ENCODE peak calls at places on chromosome 21, in nine cellular contexts. One of them, this sample, is unnamed.

GRCh38 chr21:39452965-39453332 is 1.2 kb downstream of the SH3BGR start:
- DNase-seq in glutamatergic neuron: no peak
- DNase-seq in SK-N-SH: no peak
- DNase-seq in fibroblast of lung: no peak
- DNase-seq in neural crest cell: no peak
- DNase-seq in AG04450: no peak
- DNase-seq in right atrium auricular region: no peak
- DNase-seq in psoas muscle: no peak
- DNase-seq in A673: no peak
- DNase-seq in this sample: no peak

GRCh38 chr21:34205811-34206635 is 132.6 kb downstream of the MRPS6 start:
- DNase-seq in glutamatergic neuron: no peak
- DNase-seq in SK-N-SH: no peak
- DNase-seq in fibroblast of lung: no peak
- DNase-seq in neural crest cell: no peak
- DNase-seq in AG04450: no peak
- DNase-seq in right atrium auricular region: no peak
- DNase-seq in psoas muscle: no peak
- DNase-seq in A673: peak; percentile 57
- DNase-seq in this sample: no peak

GRCh38 chr21:35273331-35273730 is 224.2 kb upstream of the RUNX1 start:
- DNase-seq in glutamatergic neuron: no peak
- DNase-seq in SK-N-SH: no peak
- DNase-seq in fibroblast of lung: no peak
- DNase-seq in neural crest cell: no peak
- DNase-seq in AG04450: no peak
- DNase-seq in right atrium auricular region: no peak
- DNase-seq in psoas muscle: no peak
- DNase-seq in A673: no peak
- DNase-seq in this sample: no peak

GRCh38 chr21:37784591-37785318 is 131.5 kb downstream of the KCNJ6 start:
- DNase-seq in glutamatergic neuron: no peak
- DNase-seq in SK-N-SH: no peak
- DNase-seq in fibroblast of lung: no peak
- DNase-seq in neural crest cell: no peak
- DNase-seq in AG04450: no peak
- DNase-seq in right atrium auricular region: no peak
- DNase-seq in psoas muscle: no peak
- DNase-seq in A673: no peak
- DNase-seq in this sample: no peak

GRCh38 chr21:14683021-14683420 is 136.9 kb upstream of the SAMSN1 start:
- DNase-seq in glutamatergic neuron: no peak
- DNase-seq in SK-N-SH: no peak
- DNase-seq in fibroblast of lung: no peak
- DNase-seq in neural crest cell: no peak
- DNase-seq in AG04450: no peak
- DNase-seq in right atrium auricular region: no peak
- DNase-seq in psoas muscle: no peak
- DNase-seq in A673: no peak
- DNase-seq in this sample: no peak

GRCh38 chr21:43267391-43268085 is 98.7 kb downstream of the CRYAA start:
- DNase-seq in glutamatergic neuron: no peak
- DNase-seq in SK-N-SH: no peak
- DNase-seq in fibroblast of lung: no peak
- DNase-seq in neural crest cell: no peak
- DNase-seq in AG04450: no peak
- DNase-seq in right atrium auricular region: no peak
- DNase-seq in psoas muscle: peak; percentile 3
- DNase-seq in A673: no peak
- DNase-seq in this sample: no peak

GRCh38 chr21:22297575-22297974 is 1299.4 kb downstream of the NCAM2 start:
- DNase-seq in glutamatergic neuron: no peak
- DNase-seq in SK-N-SH: no peak
- DNase-seq in fibroblast of lung: no peak
- DNase-seq in neural crest cell: no peak
- DNase-seq in AG04450: no peak
- DNase-seq in right atrium auricular region: no peak
- DNase-seq in psoas muscle: no peak
- DNase-seq in A673: no peak
- DNase-seq in this sample: no peak

GRCh38 chr21:36199021-36199420 is 42.4 kb downstream of the DOP1B start:
- DNase-seq in glutamatergic neuron: no peak
- DNase-seq in SK-N-SH: no peak
- DNase-seq in fibroblast of lung: no peak
- DNase-seq in neural crest cell: no peak
- DNase-seq in AG04450: no peak
- DNase-seq in right atrium auricular region: no peak
- DNase-seq in psoas muscle: no peak
- DNase-seq in A673: no peak
- DNase-seq in this sample: no peak

GRCh38 chr21:43574741-43575465 is 84.4 kb downstream of the HSF2BP start:
- DNase-seq in glutamatergic neuron: no peak
- DNase-seq in SK-N-SH: no peak
- DNase-seq in fibroblast of lung: no peak
- DNase-seq in neural crest cell: no peak
- DNase-seq in AG04450: no peak
- DNase-seq in right atrium auricular region: no peak
- DNase-seq in psoas muscle: peak; percentile 38
- DNase-seq in A673: peak; percentile 17
- DNase-seq in this sample: no peak

GRCh38 chr21:19011448-19011847 is 607.9 kb upstream of the TMPRSS15 start:
- DNase-seq in glutamatergic neuron: no peak
- DNase-seq in SK-N-SH: no peak
- DNase-seq in fibroblast of lung: no peak
- DNase-seq in neural crest cell: no peak
- DNase-seq in AG04450: no peak
- DNase-seq in right atrium auricular region: no peak
- DNase-seq in psoas muscle: no peak
- DNase-seq in A673: no peak
- DNase-seq in this sample: no peak

GRCh38 chr21:39444406-39445145 is 1.0 kb downstream of the LCA5L start:
- DNase-seq in glutamatergic neuron: no peak
- DNase-seq in SK-N-SH: peak; percentile 59
- DNase-seq in fibroblast of lung: peak; percentile 85
- DNase-seq in neural crest cell: no peak
- DNase-seq in AG04450: no peak
- DNase-seq in right atrium auricular region: no peak
- DNase-seq in psoas muscle: no peak
- DNase-seq in A673: peak; percentile 17
- DNase-seq in this sample: no peak

GRCh38 chr21:39434950-39435349 is 10.6 kb downstream of the LCA5L start:
- DNase-seq in glutamatergic neuron: no peak
- DNase-seq in SK-N-SH: no peak
- DNase-seq in fibroblast of lung: no peak
- DNase-seq in neural crest cell: no peak
- DNase-seq in AG04450: no peak
- DNase-seq in right atrium auricular region: no peak
- DNase-seq in psoas muscle: no peak
- DNase-seq in A673: no peak
- DNase-seq in this sample: no peak

DNA sequence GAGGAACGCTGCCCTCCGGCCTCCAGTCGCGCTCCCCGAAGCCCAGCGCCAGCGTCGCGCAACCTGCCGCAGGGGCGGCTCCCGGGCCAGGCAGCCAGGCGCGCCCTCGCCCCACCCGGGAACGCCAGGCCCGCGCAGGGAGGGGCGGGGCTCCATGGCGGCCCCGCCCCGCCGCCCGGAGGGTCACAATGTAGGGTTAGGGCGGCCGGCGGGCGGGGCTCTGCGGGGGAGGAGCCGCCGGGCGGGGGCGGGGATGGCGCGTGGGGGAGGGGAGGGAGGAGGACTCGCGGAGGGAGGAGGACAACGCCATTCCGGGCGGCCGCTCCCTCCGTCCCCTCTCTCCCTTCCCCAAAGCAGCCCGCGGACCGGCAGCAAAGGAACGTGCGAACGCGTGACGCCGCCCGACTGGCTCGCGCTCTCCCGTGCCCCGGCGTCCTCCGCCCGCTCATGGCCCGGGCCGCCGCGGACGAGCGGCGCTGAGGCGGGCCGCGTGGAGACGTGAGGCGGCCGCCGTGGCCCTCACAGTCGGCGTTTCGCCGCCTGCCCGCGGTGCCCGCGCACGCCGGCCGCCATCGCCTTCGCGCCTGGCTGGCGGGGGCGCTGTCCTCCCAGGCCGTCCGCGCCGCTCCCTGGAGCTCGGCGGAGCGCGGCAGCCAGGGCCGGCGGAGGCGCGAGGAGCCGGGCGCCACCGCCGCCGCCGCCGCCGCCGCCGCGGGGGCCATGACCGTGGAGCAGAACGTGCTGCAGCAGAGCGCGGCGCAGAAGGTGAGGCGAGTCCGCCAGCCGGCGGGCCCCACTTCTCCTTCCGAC is at the start of gene USP25:
- DNase-seq in glutamatergic neuron: peak; percentile 87
- DNase-seq in SK-N-SH: peak; percentile 96
- DNase-seq in fibroblast of lung: peak; percentile 67
- DNase-seq in neural crest cell: peak; percentile 74
- DNase-seq in AG04450: no peak
- DNase-seq in right atrium auricular region: peak; percentile 89
- DNase-seq in psoas muscle: peak; percentile 93
- DNase-seq in A673: peak; percentile 86
- DNase-seq in this sample: peak; percentile 67
- TF ChIP-seq CTCF in glutamatergic neuron: no peak
- TF ChIP-seq CTCF in SK-N-SH: no peak
- TF ChIP-seq CTCF in fibroblast of lung: no peak
- TF ChIP-seq CTCF in neural crest cell: peak; percentile 31
- TF ChIP-seq CTCF in AG04450: no peak
- TF ChIP-seq CTCF in right atrium auricular region: peak; percentile 12
- TF ChIP-seq CTCF in psoas muscle: peak; percentile 28
- TF ChIP-seq CTCF in A673: no peak
- TF ChIP-seq CTCF in this sample: no peak

DNA sequence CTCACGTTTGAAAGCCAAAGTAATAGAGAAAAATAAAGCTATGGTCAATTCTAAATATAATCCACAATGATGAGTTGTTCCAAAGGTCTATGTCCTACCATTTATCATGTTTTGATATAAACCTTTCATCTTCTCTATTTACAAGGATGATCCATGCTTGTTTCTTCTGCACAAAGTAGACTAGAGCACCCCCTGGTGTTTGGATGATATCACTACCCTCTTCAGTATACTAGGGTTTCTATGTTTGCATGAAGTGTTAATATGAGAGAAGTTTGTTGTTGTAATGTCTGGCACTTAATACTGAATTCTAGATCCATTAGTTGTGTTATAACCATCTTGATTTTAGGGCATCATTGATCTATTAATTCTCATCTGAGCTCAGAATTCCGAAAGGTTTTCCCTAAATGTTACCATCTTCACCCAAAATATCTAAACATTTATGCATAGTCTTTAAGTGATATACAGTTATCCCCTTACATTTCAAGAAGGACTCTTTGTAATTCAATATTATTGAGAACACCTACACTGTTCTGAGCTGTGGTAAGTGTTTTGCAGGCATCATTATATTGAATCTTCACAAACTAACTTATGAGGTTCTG is 21.1 kb downstream of the CLDN8 start:
- DNase-seq in glutamatergic neuron: no peak
- DNase-seq in SK-N-SH: peak; percentile 18
- DNase-seq in fibroblast of lung: no peak
- DNase-seq in neural crest cell: peak; percentile 27
- DNase-seq in AG04450: no peak
- DNase-seq in right atrium auricular region: no peak
- DNase-seq in psoas muscle: no peak
- DNase-seq in A673: peak; percentile 75
- DNase-seq in this sample: no peak
- TF ChIP-seq CTCF in glutamatergic neuron: peak; percentile 85
- TF ChIP-seq CTCF in SK-N-SH: peak; percentile 76
- TF ChIP-seq CTCF in fibroblast of lung: no peak
- TF ChIP-seq CTCF in neural crest cell: peak; percentile 81
- TF ChIP-seq CTCF in AG04450: peak; percentile 4
- TF ChIP-seq CTCF in right atrium auricular region: no peak
- TF ChIP-seq CTCF in psoas muscle: peak; percentile 7
- TF ChIP-seq CTCF in A673: peak; percentile 79
- TF ChIP-seq CTCF in this sample: no peak

GRCh38 chr21:42009018-42009830 is 936 bp downstream of the ZBTB21 start:
- DNase-seq in glutamatergic neuron: peak; percentile 61
- DNase-seq in SK-N-SH: peak; percentile 69
- DNase-seq in fibroblast of lung: peak; percentile 65
- DNase-seq in neural crest cell: peak; percentile 28
- DNase-seq in AG04450: no peak
- DNase-seq in right atrium auricular region: no peak
- DNase-seq in psoas muscle: peak; percentile 64
- DNase-seq in A673: peak; percentile 40
- DNase-seq in this sample: peak; percentile 58
- TF ChIP-seq CTCF in glutamatergic neuron: no peak
- TF ChIP-seq CTCF in SK-N-SH: peak; percentile 40
- TF ChIP-seq CTCF in fibroblast of lung: peak; percentile 18
- TF ChIP-seq CTCF in neural crest cell: peak; percentile 51
- TF ChIP-seq CTCF in AG04450: peak; percentile 27
- TF ChIP-seq CTCF in right atrium auricular region: peak; percentile 19
- TF ChIP-seq CTCF in psoas muscle: peak; percentile 29
- TF ChIP-seq CTCF in A673: peak; percentile 17
- TF ChIP-seq CTCF in this sample: no peak

GRCh38 chr21:45126085-45126687 is 51.8 kb downstream of the ADARB1 start:
- DNase-seq in glutamatergic neuron: peak; percentile 24
- DNase-seq in SK-N-SH: no peak
- DNase-seq in fibroblast of lung: no peak
- DNase-seq in neural crest cell: no peak
- DNase-seq in AG04450: no peak
- DNase-seq in right atrium auricular region: no peak
- DNase-seq in psoas muscle: no peak
- DNase-seq in A673: no peak
- DNase-seq in this sample: no peak
- TF ChIP-seq CTCF in glutamatergic neuron: no peak
- TF ChIP-seq CTCF in SK-N-SH: no peak
- TF ChIP-seq CTCF in fibroblast of lung: no peak
- TF ChIP-seq CTCF in neural crest cell: no peak
- TF ChIP-seq CTCF in AG04450: no peak
- TF ChIP-seq CTCF in right atrium auricular region: no peak
- TF ChIP-seq CTCF in psoas muscle: no peak
- TF ChIP-seq CTCF in A673: no peak
- TF ChIP-seq CTCF in this sample: no peak